ENCODE peak calls at places on chromosomes 16 and 17, in seven cellular contexts. One of them, this sample, is unnamed.

GRCh38 chr17:17682737-17683675 is 1.7 kb downstream of the RAI1 start:
- DNase-seq in EL: peak
- DNase-seq in upper lobe of right lung: peak
- DNase-seq in fibroblast of the aortic adventitia: peak
- DNase-seq in HTR-8/SVneo: no peak
- DNase-seq in RWPE1: no peak
- DNase-seq in cardiac muscle cell: peak
- DNase-seq in this sample: no peak

GRCh38 chr17:2853111-2853721 is 57.0 kb downstream of the RAP1GAP2 start:
- DNase-seq in EL: peak
- DNase-seq in fibroblast of the aortic adventitia: peak
- DNase-seq in cardiac muscle cell: peak
- DNase-seq in HTR-8/SVneo: peak
- DNase-seq in RWPE1: peak
- DNase-seq in upper lobe of right lung: peak
- DNase-seq in this sample: no peak

GRCh38 chr16:50273888-50274770 is 7.8 kb downstream of the ADCY7 start:
- DNase-seq in EL: no peak
- DNase-seq in fibroblast of the aortic adventitia: no peak
- DNase-seq in HTR-8/SVneo: no peak
- DNase-seq in RWPE1: no peak
- DNase-seq in cardiac muscle cell: no peak
- DNase-seq in upper lobe of right lung: peak
- DNase-seq in this sample: no peak

GRCh38 chr17:17182601-17183136 is 23.5 kb downstream of the PLD6 start:
- DNase-seq in fibroblast of the aortic adventitia: no peak
- DNase-seq in upper lobe of right lung: no peak
- DNase-seq in RWPE1: no peak
- DNase-seq in HTR-8/SVneo: no peak
- DNase-seq in EL: no peak
- DNase-seq in cardiac muscle cell: no peak
- DNase-seq in this sample: no peak

GRCh38 chr17:81394377-81394747 is 895 bp upstream of the BAHCC1 start:
- DNase-seq in HTR-8/SVneo: no peak
- DNase-seq in EL: no peak
- DNase-seq in cardiac muscle cell: no peak
- DNase-seq in RWPE1: no peak
- DNase-seq in fibroblast of the aortic adventitia: no peak
- DNase-seq in upper lobe of right lung: no peak
- DNase-seq in this sample: no peak

GRCh38 chr17:29760771-29761682 is 138.3 kb upstream of the CORO6 start:
- DNase-seq in fibroblast of the aortic adventitia: peak
- DNase-seq in upper lobe of right lung: peak
- DNase-seq in RWPE1: peak
- DNase-seq in HTR-8/SVneo: peak
- DNase-seq in EL: peak
- DNase-seq in cardiac muscle cell: peak
- DNase-seq in this sample: no peak

GRCh38 chr17:42116705-42117396 is 4.3 kb downstream of the KAT2A start:
- DNase-seq in upper lobe of right lung: peak
- DNase-seq in EL: peak
- DNase-seq in fibroblast of the aortic adventitia: peak
- DNase-seq in HTR-8/SVneo: peak
- DNase-seq in cardiac muscle cell: peak
- DNase-seq in RWPE1: peak
- DNase-seq in this sample: peak

GRCh38 chr17:29933379-29933778 is 3.4 kb upstream of the SSH2 start:
- DNase-seq in RWPE1: no peak
- DNase-seq in upper lobe of right lung: no peak
- DNase-seq in fibroblast of the aortic adventitia: peak
- DNase-seq in HTR-8/SVneo: no peak
- DNase-seq in cardiac muscle cell: peak
- DNase-seq in EL: peak
- DNase-seq in this sample: no peak

GRCh38 chr17:71327376-71328059 is 793.3 kb upstream of the SOX9 start:
- DNase-seq in cardiac muscle cell: no peak
- DNase-seq in upper lobe of right lung: no peak
- DNase-seq in fibroblast of the aortic adventitia: peak
- DNase-seq in EL: peak
- DNase-seq in RWPE1: no peak
- DNase-seq in HTR-8/SVneo: peak
- DNase-seq in this sample: no peak

GRCh38 chr16:75263963-75264445 is 12.6 kb upstream of the BCAR1 start:
- DNase-seq in cardiac muscle cell: no peak
- DNase-seq in upper lobe of right lung: no peak
- DNase-seq in HTR-8/SVneo: no peak
- DNase-seq in RWPE1: no peak
- DNase-seq in fibroblast of the aortic adventitia: peak
- DNase-seq in EL: peak
- DNase-seq in this sample: peak

GRCh38 chr17:81173354-81173753 is 7.3 kb upstream of the AATK start:
- DNase-seq in cardiac muscle cell: no peak
- DNase-seq in upper lobe of right lung: no peak
- DNase-seq in HTR-8/SVneo: no peak
- DNase-seq in fibroblast of the aortic adventitia: peak
- DNase-seq in RWPE1: no peak
- DNase-seq in EL: no peak
- DNase-seq in this sample: no peak

This sample was measured in NCI-H446 treated with DMSO at 0.1 percent for 48 hours.